ENCODE peak calls at places on chromosomes 5 and 9, in eight cellular contexts. A is nucleus accumbens, G is NCI-H748 treated with DMSO at 0.1 percent for 48 hours, P is fibroblast of gingiva, Y is lower lobe of right lung, F is anterior cingulate cortex, R is esophagus squamous epithelium, D is fibroblast of pulmonary artery. K is an unnamed sample.

GRCh38 chr5:13632676-13633075 is 311.8 kb downstream of the DNAH5 start:
- DNase-seq in A (no peak), G (no peak), P (no peak), Y (no peak), F (no peak), R (no peak), D (no peak), K (peak)

GRCh38 chr5:174610968-174611367 is 113.4 kb upstream of the MSX2 start:
- DNase-seq in A (no peak), G (no peak), P (peak), Y (no peak), F (no peak), R (no peak), D (peak), K (peak)

GRCh38 chr9:84271004-84271886 is 69.3 kb downstream of the SLC28A3 start:
- DNase-seq in A (peak), G (peak), P (peak), Y (peak), F (peak), R (no peak), D (peak), K (peak)

GRCh38 chr9:89277454-89277853 is 33.5 kb upstream of the CKS2 start:
- DNase-seq in A (no peak), G (no peak), P (no peak), Y (no peak), F (no peak), R (no peak), D (peak), K (no peak)

GRCh38 chr5:136062563-136063274 is 33.9 kb downstream of the TGFBI start:
- DNase-seq in A (no peak), G (no peak), P (peak), Y (no peak), F (no peak), R (no peak), D (peak), K (peak)

GRCh38 chr5:23330726-23331125 is 176.7 kb upstream of the PRDM9 start:
- DNase-seq in A (no peak), G (no peak), P (no peak), Y (no peak), F (no peak), R (no peak), D (peak), K (no peak)

GRCh38 chr5:82882316-82882715 is 194.9 kb downstream of the TMEM167A start:
- DNase-seq in A (no peak), G (no peak), P (no peak), Y (no peak), F (no peak), R (no peak), D (no peak), K (no peak)

GRCh38 chr9:116998305-116998704 is 311.2 kb downstream of the TRIM32 start:
- DNase-seq in A (no peak), G (no peak), P (no peak), Y (no peak), F (no peak), R (no peak), D (peak), K (peak)

GRCh38 chr5:151096001-151096373 is 15.2 kb upstream of the TNIP1 start:
- DNase-seq in A (no peak), G (no peak), P (no peak), Y (no peak), F (no peak), R (no peak), D (no peak), K (no peak)

GRCh38 chr5:77991084-77991483 is 214.9 kb upstream of the TBCA start:
- DNase-seq in A (no peak), G (no peak), P (no peak), Y (no peak), F (peak), R (no peak), D (no peak), K (no peak)

GRCh38 chr9:82552784-82553183 is 510.2 kb downstream of the RASEF start:
- DNase-seq in A (no peak), G (no peak), P (no peak), Y (no peak), F (no peak), R (no peak), D (no peak), K (no peak)

GRCh38 chr9:95246547-95246946 is 71.0 kb downstream of the FANCC start:
- DNase-seq in A (no peak), G (no peak), P (no peak), Y (no peak), F (no peak), R (no peak), D (no peak), K (no peak)

GRCh38 chr9:32486839-32487562 is 39.0 kb downstream of the RIGI start:
- DNase-seq in A (no peak), G (no peak), P (no peak), Y (no peak), F (no peak), R (no peak), D (peak), K (peak)

GRCh38 chr5:135332519-135333150 is 66.4 kb downstream of the MACROH2A1 start:
- DNase-seq in A (no peak), G (peak), P (peak), Y (no peak), F (no peak), R (no peak), D (peak), K (peak)

GRCh38 chr5:137791387-137791786 is 37.2 kb upstream of the HNRNPA0 start:
- DNase-seq in A (no peak), G (no peak), P (no peak), Y (no peak), F (no peak), R (no peak), D (no peak), K (no peak)

GRCh38 chr5:155532621-155533314 is 519.2 kb downstream of the KIF4B start:
- DNase-seq in A (no peak), G (no peak), P (no peak), Y (no peak), F (no peak), R (no peak), D (no peak), K (no peak)

GRCh38 chr9:76200315-76200714 is 193.9 kb downstream of the RFK start:
- DNase-seq in A (no peak), G (no peak), P (no peak), Y (no peak), F (no peak), R (no peak), D (no peak), K (peak)

GRCh38 chr5:89377752-89378455 is 494.9 kb upstream of the MEF2C start:
- DNase-seq in A (no peak), G (peak), P (peak), Y (no peak), F (no peak), R (no peak), D (peak), K (peak)

GRCh38 chr9:131999692-132000551 is 79.7 kb downstream of the MED27 start:
- DNase-seq in A (no peak), G (no peak), P (peak), Y (no peak), F (no peak), R (no peak), D (peak), K (peak)

GRCh38 chr9:133685653-133686504 is 49.7 kb downstream of the DBH start:
- DNase-seq in A (no peak), G (no peak), P (no peak), Y (peak), F (no peak), R (no peak), D (no peak), K (no peak)

GRCh38 chr9:15433661-15434060 is 11.0 kb downstream of the SNAPC3 start:
- DNase-seq in A (no peak), G (no peak), P (no peak), Y (no peak), F (no peak), R (no peak), D (no peak), K (no peak)

GRCh38 chr5:32388429-32389111 is 56.0 kb downstream of the ZFR start:
- DNase-seq in A (no peak), G (no peak), P (peak), Y (no peak), F (no peak), R (no peak), D (peak), K (peak)

GRCh38 chr5:172530406-172530805 is 76.1 kb upstream of the SH3PXD2B start:
- DNase-seq in A (no peak), G (no peak), P (no peak), Y (no peak), F (no peak), R (no peak), D (no peak), K (no peak)

GRCh38 chr5:141677415-141677814 is 4.6 kb downstream of the ARAP3 start:
- DNase-seq in A (no peak), G (no peak), P (no peak), Y (no peak), F (no peak), R (no peak), D (no peak), K (no peak)

GRCh38 chr5:134171972-134172371 is 4.8 kb downstream of the SKP1 start:
- DNase-seq in A (no peak), G (no peak), P (no peak), Y (no peak), F (no peak), R (no peak), D (no peak), K (no peak)

GRCh38 chr5:57902035-57902434 is 419.4 kb upstream of the ACTBL2 start:
- DNase-seq in A (no peak), G (no peak), P (peak), Y (no peak), F (no peak), R (no peak), D (no peak), K (no peak)

GRCh38 chr5:93163010-93163663 is 417.9 kb downstream of the NR2F1-AS1 start:
- DNase-seq in A (no peak), G (no peak), P (peak), Y (no peak), F (no peak), R (no peak), D (peak), K (peak)

GRCh38 chr9:5499889-5500398 is 10.4 kb upstream of the PDCD1LG2 start:
- DNase-seq in A (no peak), G (no peak), P (no peak), Y (no peak), F (no peak), R (no peak), D (peak), K (peak)

GRCh38 chr9:86713970-86714369 is 233.3 kb downstream of the GAS1 start:
- DNase-seq in A (no peak), G (no peak), P (peak), Y (no peak), F (no peak), R (no peak), D (peak), K (peak)

GRCh38 chr9:135926402-135927194 is 19.3 kb upstream of the CAMSAP1 start:
- DNase-seq in A (no peak), G (no peak), P (peak), Y (peak), F (no peak), R (no peak), D (peak), K (peak)

GRCh38 chr9:133844876-133845658 is 106.9 kb upstream of the SARDH start:
- DNase-seq in A (peak), G (no peak), P (peak), Y (peak), F (peak), R (no peak), D (peak), K (peak)

GRCh38 chr5:139246394-139246793 is 47.1 kb upstream of the MATR3 start:
- DNase-seq in A (no peak), G (no peak), P (peak), Y (peak), F (no peak), R (no peak), D (peak), K (peak)